ENCODE peak calls at places on chromosomes 7 and 10, in six cellular contexts. One of them, this sample, is unnamed. For H3K4me1 and H3K27me3, the result is how much of the 10 kb centered on the place peaks cover.

GRCh38 chr10:79153753-79154152 is 85.0 kb downstream of the ZMIZ1 start:
- DNase-seq in HCT116: no peak
- DNase-seq in PC-9: no peak
- DNase-seq in vagina: no peak
- DNase-seq in psoas muscle: peak
- DNase-seq in lower lobe of right lung: no peak
- DNase-seq in this sample: no peak

GRCh38 chr7:140003913-140004382 is 58.8 kb downstream of the PARP12 start:
- DNase-seq in HCT116: peak
- DNase-seq in PC-9: peak
- DNase-seq in vagina: no peak
- DNase-seq in psoas muscle: no peak
- DNase-seq in lower lobe of right lung: no peak
- DNase-seq in this sample: peak

GRCh38 chr10:79192677-79193003 is 123.9 kb downstream of the ZMIZ1 start:
- DNase-seq in HCT116: no peak
- DNase-seq in PC-9: peak
- DNase-seq in vagina: no peak
- DNase-seq in psoas muscle: peak
- DNase-seq in lower lobe of right lung: no peak
- DNase-seq in this sample: no peak

GRCh38 chr7:51141451-51141971 is 175.1 kb downstream of the COBL start:
- DNase-seq in HCT116: no peak
- DNase-seq in PC-9: peak
- DNase-seq in vagina: peak
- DNase-seq in psoas muscle: no peak
- DNase-seq in lower lobe of right lung: no peak
- DNase-seq in this sample: peak

GRCh38 chr7:157769870-157770213 is 433.0 kb downstream of the DNAJB6 start:
- DNase-seq in HCT116: no peak
- DNase-seq in PC-9: no peak
- DNase-seq in vagina: no peak
- DNase-seq in psoas muscle: no peak
- DNase-seq in lower lobe of right lung: peak
- DNase-seq in this sample: no peak

GRCh38 chr7:13800694-13801448 is 188.6 kb downstream of the ETV1 start:
- DNase-seq in HCT116: no peak
- DNase-seq in PC-9: no peak
- DNase-seq in vagina: no peak
- DNase-seq in psoas muscle: no peak
- DNase-seq in lower lobe of right lung: no peak
- DNase-seq in this sample: peak

GRCh38 chr10:93999401-93999851 is 5.7 kb downstream of the PLCE1 start:
- DNase-seq in HCT116: no peak
- DNase-seq in PC-9: no peak
- DNase-seq in vagina: no peak
- DNase-seq in psoas muscle: peak
- DNase-seq in lower lobe of right lung: no peak
- DNase-seq in this sample: no peak

GRCh38 chr7:17492437-17492836 is 194.0 kb downstream of the AHR start:
- DNase-seq in HCT116: no peak
- DNase-seq in PC-9: no peak
- DNase-seq in vagina: no peak
- DNase-seq in psoas muscle: no peak
- DNase-seq in lower lobe of right lung: no peak
- DNase-seq in this sample: no peak

GRCh38 chr10:96568402-96568801 is 18.4 kb downstream of the TM9SF3 start:
- DNase-seq in HCT116: no peak
- DNase-seq in PC-9: no peak
- DNase-seq in vagina: no peak
- DNase-seq in psoas muscle: no peak
- DNase-seq in lower lobe of right lung: no peak
- DNase-seq in this sample: no peak

GRCh38 chr7:143015102-143015501 is 11.8 kb downstream of the OR9A2 start:
- DNase-seq in HCT116: no peak
- DNase-seq in PC-9: no peak
- DNase-seq in vagina: no peak
- DNase-seq in psoas muscle: no peak
- DNase-seq in lower lobe of right lung: no peak
- DNase-seq in this sample: no peak

GRCh38 chr10:114367041-114367675 is 37.1 kb downstream of the AFAP1L2 start:
- DNase-seq in HCT116: no peak
- DNase-seq in PC-9: no peak
- DNase-seq in vagina: no peak
- DNase-seq in psoas muscle: no peak
- DNase-seq in lower lobe of right lung: no peak
- DNase-seq in this sample: no peak

GRCh38 chr7:107209565-107209964 is 40.8 kb downstream of the HBP1 start:
- DNase-seq in HCT116: no peak
- DNase-seq in PC-9: no peak
- DNase-seq in vagina: no peak
- DNase-seq in psoas muscle: no peak
- DNase-seq in lower lobe of right lung: no peak
- DNase-seq in this sample: no peak

GRCh38 chr10:88431103-88431502 is 152.0 kb downstream of the RNLS start:
- DNase-seq in HCT116: no peak
- DNase-seq in PC-9: no peak
- DNase-seq in vagina: no peak
- DNase-seq in psoas muscle: no peak
- DNase-seq in lower lobe of right lung: no peak
- DNase-seq in this sample: no peak

GRCh38 chr7:124702385-124702784 is 63.2 kb downstream of the GPR37 start:
- DNase-seq in HCT116: no peak
- DNase-seq in PC-9: no peak
- DNase-seq in vagina: no peak
- DNase-seq in psoas muscle: no peak
- DNase-seq in lower lobe of right lung: no peak
- DNase-seq in this sample: no peak

GRCh38 chr7:100673942-100674431 is 447 bp downstream of the GNB2 start:
- DNase-seq in HCT116: no peak
- DNase-seq in PC-9: no peak
- DNase-seq in vagina: no peak
- DNase-seq in psoas muscle: peak
- DNase-seq in lower lobe of right lung: peak
- DNase-seq in this sample: peak

GRCh38 chr7:22791204-22792158 is 31.2 kb downstream of the TOMM7 start:
- DNase-seq in HCT116: no peak
- DNase-seq in PC-9: no peak
- DNase-seq in vagina: no peak
- DNase-seq in psoas muscle: no peak
- DNase-seq in lower lobe of right lung: no peak
- DNase-seq in this sample: no peak

GRCh38 chr7:135905355-135905754 is 71.8 kb downstream of the MTPN start:
- DNase-seq in HCT116: no peak
- DNase-seq in PC-9: no peak
- DNase-seq in vagina: no peak
- DNase-seq in psoas muscle: no peak
- DNase-seq in lower lobe of right lung: no peak
- DNase-seq in this sample: no peak

GRCh38 chr10:100019824-100020160 is 10.0 kb upstream of the DNMBP start:
- DNase-seq in HCT116: no peak
- DNase-seq in PC-9: no peak
- DNase-seq in vagina: peak
- DNase-seq in psoas muscle: no peak
- DNase-seq in lower lobe of right lung: no peak
- DNase-seq in this sample: no peak

GRCh38 chr10:107160866-107161265 is 3.6 kb downstream of the SORCS1 start:
- DNase-seq in HCT116: no peak
- DNase-seq in PC-9: no peak
- DNase-seq in vagina: no peak
- DNase-seq in psoas muscle: no peak
- DNase-seq in lower lobe of right lung: no peak
- DNase-seq in this sample: no peak

GRCh38 chr10:132667613-132668394 is 118.1 kb downstream of the NKX6-2 start:
- DNase-seq in HCT116: no peak
- DNase-seq in PC-9: no peak
- DNase-seq in vagina: no peak
- DNase-seq in psoas muscle: no peak
- DNase-seq in lower lobe of right lung: peak
- DNase-seq in this sample: no peak

GRCh38 chr7:47846117-47846836 is 102.0 kb downstream of the PKD1L1 start:
- DNase-seq in HCT116: peak
- DNase-seq in PC-9: peak
- DNase-seq in vagina: no peak
- DNase-seq in psoas muscle: no peak
- DNase-seq in lower lobe of right lung: no peak
- DNase-seq in this sample: no peak

GRCh38 chr10:4650572-4650971 is 175.4 kb upstream of the AKR1E2 start:
- DNase-seq in HCT116: no peak
- DNase-seq in PC-9: no peak
- DNase-seq in vagina: no peak
- DNase-seq in psoas muscle: no peak
- DNase-seq in lower lobe of right lung: no peak
- DNase-seq in this sample: no peak

GRCh38 chr10:127157506-127158205 is 38.7 kb downstream of the INSYN2A start:
- DNase-seq in HCT116: no peak
- DNase-seq in PC-9: no peak
- DNase-seq in vagina: no peak
- DNase-seq in psoas muscle: no peak
- DNase-seq in lower lobe of right lung: no peak
- DNase-seq in this sample: no peak

GRCh38 chr7:100437150-100438100 is 1.1 kb upstream of the PPP1R35 start:
- DNase-seq in HCT116: no peak
- DNase-seq in PC-9: no peak
- DNase-seq in vagina: no peak
- DNase-seq in psoas muscle: no peak
- DNase-seq in lower lobe of right lung: peak
- DNase-seq in this sample: no peak

GRCh38 chr7:99473315-99473596 is 566 bp downstream of the ZNF789 start:
- DNase-seq in HCT116: peak
- DNase-seq in PC-9: peak
- DNase-seq in vagina: no peak
- DNase-seq in psoas muscle: no peak
- DNase-seq in lower lobe of right lung: peak
- DNase-seq in this sample: no peak

GRCh38 chr10:50312464-50313437 is 61.4 kb upstream of the ASAH2 start:
- DNase-seq in HCT116: no peak
- DNase-seq in PC-9: no peak
- DNase-seq in vagina: no peak
- DNase-seq in psoas muscle: no peak
- DNase-seq in lower lobe of right lung: no peak
- DNase-seq in this sample: no peak

GRCh38 chr7:73707045-73707631 is 12.3 kb downstream of the STX1A start:
- DNase-seq in HCT116: peak
- DNase-seq in PC-9: peak
- DNase-seq in vagina: no peak
- DNase-seq in psoas muscle: peak
- DNase-seq in lower lobe of right lung: peak
- DNase-seq in this sample: no peak

GRCh38 chr10:118621304-118621942 is 26.0 kb upstream of the PRLHR start:
- DNase-seq in HCT116: no peak
- DNase-seq in PC-9: no peak
- DNase-seq in vagina: no peak
- DNase-seq in psoas muscle: no peak
- DNase-seq in lower lobe of right lung: no peak
- DNase-seq in this sample: peak

GRCh38 chr10:65017523-65017922 is 1496.3 kb downstream of the REEP3 start:
- DNase-seq in HCT116: no peak
- DNase-seq in PC-9: no peak
- DNase-seq in vagina: no peak
- DNase-seq in psoas muscle: no peak
- DNase-seq in lower lobe of right lung: no peak
- DNase-seq in this sample: no peak

GRCh38 chr7:13846386-13846785 is 143.1 kb downstream of the ETV1 start:
- DNase-seq in HCT116: no peak
- DNase-seq in PC-9: no peak
- DNase-seq in vagina: no peak
- DNase-seq in psoas muscle: no peak
- DNase-seq in lower lobe of right lung: no peak
- DNase-seq in this sample: no peak

GRCh38 chr10:126569513-126570447 is 100.7 kb downstream of the C10orf90 start:
- DNase-seq in HCT116: no peak
- DNase-seq in PC-9: no peak
- DNase-seq in vagina: no peak
- DNase-seq in psoas muscle: no peak
- DNase-seq in lower lobe of right lung: no peak
- DNase-seq in this sample: no peak

GRCh38 chr7:155803418-155804376 is 8.6 kb downstream of the SHH start:
- DNase-seq in HCT116: no peak
- DNase-seq in PC-9: peak
- DNase-seq in vagina: no peak
- DNase-seq in psoas muscle: no peak
- DNase-seq in lower lobe of right lung: peak
- DNase-seq in this sample: no peak

GRCh38 chr7:84354866-84355265 is 160.3 kb upstream of the SEMA3A start:
- DNase-seq in HCT116: no peak
- DNase-seq in PC-9: no peak
- DNase-seq in vagina: no peak
- DNase-seq in psoas muscle: no peak
- DNase-seq in lower lobe of right lung: no peak
- DNase-seq in this sample: no peak

GRCh38 chr7:46660402-46660801 is 739.3 kb upstream of the IGFBP3 start:
- DNase-seq in HCT116: no peak
- DNase-seq in PC-9: no peak
- DNase-seq in vagina: no peak
- DNase-seq in psoas muscle: no peak
- DNase-seq in lower lobe of right lung: no peak
- DNase-seq in this sample: no peak
- H3K27ac ChIP-seq in HCT116: no peak
- H3K27ac ChIP-seq in PC-9: no peak
- H3K27ac ChIP-seq in vagina: no peak
- H3K27ac ChIP-seq in psoas muscle: no peak
- H3K27ac ChIP-seq in lower lobe of right lung: no peak
- H3K27ac ChIP-seq in this sample: no peak

GRCh38 chr10:68333452-68333851 is 724 bp upstream of the PBLD start:
- DNase-seq in HCT116: no peak
- DNase-seq in PC-9: no peak
- DNase-seq in vagina: no peak
- DNase-seq in psoas muscle: no peak
- DNase-seq in lower lobe of right lung: no peak
- DNase-seq in this sample: no peak
- H3K4me1 ChIP-seq in HCT116: under half
- H3K4me1 ChIP-seq in PC-9: under half
- H3K4me1 ChIP-seq in vagina: half or more
- H3K4me1 ChIP-seq in psoas muscle: under half
- H3K4me1 ChIP-seq in lower lobe of right lung: half or more
- H3K4me1 ChIP-seq in this sample: half or more

DNA sequence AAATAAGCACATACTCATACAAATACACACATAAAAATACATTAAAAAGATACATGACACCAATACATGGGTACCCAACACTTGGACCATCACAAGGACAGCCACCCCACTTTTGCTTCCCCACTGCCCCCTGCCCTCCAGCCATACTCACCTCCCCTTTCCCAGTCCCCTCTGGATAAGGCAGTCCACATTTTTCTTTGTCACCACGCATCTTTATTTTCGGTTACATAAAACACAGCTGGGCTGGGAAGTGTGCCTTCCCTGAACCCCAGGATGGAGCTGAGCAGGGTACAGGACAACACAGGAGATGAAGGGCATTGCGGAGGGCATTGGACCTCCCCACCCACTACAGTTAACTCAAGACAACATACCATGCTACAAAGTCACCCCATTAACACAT is 1.1 kb upstream of the HOXA3 start:
- DNase-seq in HCT116: no peak
- DNase-seq in PC-9: no peak
- DNase-seq in vagina: no peak
- DNase-seq in psoas muscle: no peak
- DNase-seq in lower lobe of right lung: no peak
- DNase-seq in this sample: no peak
- H3K27me3 ChIP-seq in HCT116: under half
- H3K27me3 ChIP-seq in PC-9: under half
- H3K27me3 ChIP-seq in vagina: under half
- H3K27me3 ChIP-seq in psoas muscle: under half
- H3K27me3 ChIP-seq in lower lobe of right lung: half or more
- H3K27me3 ChIP-seq in this sample: half or more

GRCh38 chr10:62058896-62059423 is 157.5 kb downstream of the ARID5B start:
- DNase-seq in HCT116: no peak
- DNase-seq in PC-9: no peak
- DNase-seq in vagina: no peak
- DNase-seq in psoas muscle: no peak
- DNase-seq in lower lobe of right lung: no peak
- DNase-seq in this sample: no peak
- H3K27ac ChIP-seq in HCT116: no peak
- H3K27ac ChIP-seq in PC-9: no peak
- H3K27ac ChIP-seq in vagina: peak
- H3K27ac ChIP-seq in psoas muscle: peak
- H3K27ac ChIP-seq in lower lobe of right lung: peak
- H3K27ac ChIP-seq in this sample: no peak